ENCODE peak calls at places on chromosomes 7 and 10, in six cellular contexts. K is hepatocyte, Z is fibroblast of the aortic adventitia, Y is AG04449, V is coronary artery, B is Peyer's patch. L is an unnamed sample.

GRCh38 chr10:116538461-116538860 is 7.3 kb upstream of the PNLIP start:
- DNase-seq in K (no peak), Z (no peak), Y (no peak), V (no peak), B (no peak), L (no peak)

GRCh38 chr7:43456200-43456599 is 126.7 kb upstream of the STK17A start:
- DNase-seq in K (no peak), Z (no peak), Y (no peak), V (no peak), B (no peak), L (no peak)

GRCh38 chr10:100812978-100813377 is 67.6 kb downstream of the PAX2 start:
- DNase-seq in K (no peak), Z (no peak), Y (no peak), V (no peak), B (no peak), L (no peak)

GRCh38 chr10:10935032-10935431 is 82.6 kb upstream of the CELF2 start:
- DNase-seq in K (no peak), Z (no peak), Y (no peak), V (no peak), B (no peak), L (no peak)

GRCh38 chr7:95302976-95303375 is 21.4 kb downstream of the PON1 start:
- DNase-seq in K (no peak), Z (no peak), Y (no peak), V (no peak), B (no peak), L (no peak)

GRCh38 chr10:132834891-132835847 is 49.2 kb upstream of the NKX6-2 start:
- DNase-seq in K (no peak), Z (no peak), Y (no peak), V (peak; percentile 63), B (no peak), L (no peak)

GRCh38 chr7:142954680-142955268 is 7.4 kb downstream of the KEL start:
- DNase-seq in K (no peak), Z (no peak), Y (no peak), V (no peak), B (no peak), L (no peak)

GRCh38 chr7:20793258-20793657 is 6.6 kb upstream of the SP8 start:
- DNase-seq in K (no peak), Z (no peak), Y (no peak), V (no peak), B (no peak), L (no peak)

GRCh38 chr10:93481213-93481930 is 762 bp downstream of the MYOF start:
- DNase-seq in K (no peak), Z (no peak), Y (no peak), V (no peak), B (no peak), L (no peak)

GRCh38 chr7:70098905-70099672 is 500.8 kb downstream of the AUTS2 start:
- DNase-seq in K (no peak), Z (no peak), Y (no peak), V (no peak), B (no peak), L (no peak)

GRCh38 chr10:3486346-3487065 is 298.5 kb downstream of the KLF6 start:
- DNase-seq in K (peak; percentile 93), Z (peak; percentile 29), Y (no peak), V (no peak), B (peak; percentile 88), L (no peak)

GRCh38 chr7:97307521-97308108 is 190.1 kb downstream of the SDHAF3 start:
- DNase-seq in K (no peak), Z (no peak), Y (peak; percentile 2), V (no peak), B (no peak), L (no peak)

GRCh38 chr7:151085329-151085690 is 965 bp upstream of the AGAP3 start:
- DNase-seq in K (no peak), Z (no peak), Y (no peak), V (no peak), B (no peak), L (no peak)

GRCh38 chr10:127932521-127933270 is 25.8 kb downstream of the PTPRE start:
- DNase-seq in K (no peak), Z (no peak), Y (no peak), V (peak; percentile 61), B (no peak), L (no peak)

GRCh38 chr7:27359167-27359731 is 116.6 kb downstream of the EVX1 start:
- DNase-seq in K (no peak), Z (no peak), Y (no peak), V (no peak), B (no peak), L (no peak)

GRCh38 chr7:102978280-102978679 is 65.5 kb downstream of the LRRC17 start:
- DNase-seq in K (peak; percentile 28), Z (peak; percentile 92), Y (peak; percentile 16), V (peak; percentile 87), B (no peak), L (no peak)

GRCh38 chr10:77350711-77351119 is 286.9 kb downstream of the KCNMA1 start:
- DNase-seq in K (peak; percentile 79), Z (peak; percentile 99), Y (peak; percentile 96), V (peak; percentile 79), B (no peak), L (peak; percentile 3)

GRCh38 chr10:31940839-31941653 is 12.4 kb upstream of the ARHGAP12 start:
- DNase-seq in K (peak; percentile 83), Z (peak; percentile 89), Y (peak; percentile 79), V (no peak), B (no peak), L (no peak)

GRCh38 chr7:90599892-90600555 is 3.9 kb downstream of the CDK14 start:
- DNase-seq in K (no peak), Z (peak; percentile 62), Y (no peak), V (no peak), B (no peak), L (no peak)

GRCh38 chr7:142800103-142800502 is 29.3 kb downstream of the PRSS2 start:
- DNase-seq in K (no peak), Z (no peak), Y (no peak), V (no peak), B (no peak), L (no peak)

GRCh38 chr7:47792521-47793121 is 155.6 kb downstream of the PKD1L1 start:
- DNase-seq in K (no peak), Z (no peak), Y (no peak), V (no peak), B (no peak), L (no peak)

GRCh38 chr10:132532784-132533560 is 4.6 kb upstream of the INPP5A start:
- DNase-seq in K (no peak), Z (peak; percentile 87), Y (peak; percentile 65), V (peak; percentile 31), B (peak; percentile 20), L (no peak)

GRCh38 chr7:94247970-94248369 is 146.7 kb upstream of the COL1A2 start:
- DNase-seq in K (no peak), Z (no peak), Y (no peak), V (no peak), B (no peak), L (no peak)

GRCh38 chr7:106386958-106387357 is 102.2 kb upstream of the NAMPT start:
- DNase-seq in K (no peak), Z (no peak), Y (no peak), V (no peak), B (no peak), L (no peak)

DNA sequence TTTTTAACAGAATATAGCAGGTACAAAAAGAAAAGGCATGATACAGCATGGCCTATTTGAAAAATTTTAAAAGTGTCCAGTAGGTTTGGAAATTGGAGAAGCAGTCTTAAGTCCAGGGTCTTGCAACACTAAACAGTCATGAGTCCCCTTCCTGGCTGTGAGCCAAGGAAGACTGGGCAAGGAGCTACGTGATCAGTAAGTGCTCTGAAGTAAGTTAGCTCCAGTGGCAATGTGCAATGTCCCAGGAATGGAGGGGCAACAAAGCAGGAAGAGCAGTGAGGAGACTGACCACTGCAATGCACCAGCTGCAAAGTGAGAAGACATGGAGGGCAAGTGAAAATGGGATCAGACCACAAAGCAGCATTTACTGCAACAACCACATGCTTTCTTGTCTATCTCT is 72.9 kb upstream of the GRID1 start:
- DNase-seq in K (peak; percentile 77), Z (peak; percentile 85), Y (peak; percentile 86), V (no peak), B (no peak), L (no peak)
- TF ChIP-seq CTCF in K (no peak), Z (no peak), Y (no peak), V (no peak), B (no peak), L (no peak)

GRCh38 chr7:14902589-14902963 is at the start of gene DGKB:
- DNase-seq in K (peak; percentile 18), Z (peak; percentile 49), Y (no peak), V (no peak), B (no peak), L (no peak)
- H3K4me3 ChIP-seq in K (peak within 1 kb of the TSS; percentile 38), Z (peak within 1 kb of the TSS; percentile 58), Y (peak within 1 kb of the TSS; percentile 47), V (peak within 1 kb of the TSS; percentile 57), B (no peak within 1 kb of the TSS), L (no peak within 1 kb of the TSS)

GRCh38 chr10:113135025-113135424 is 185.0 kb downstream of the TCF7L2 start:
- DNase-seq in K (no peak), Z (no peak), Y (no peak), V (no peak), B (no peak), L (no peak)

GRCh38 chr10:113138937-113139585 is 189.0 kb downstream of the TCF7L2 start:
- DNase-seq in K (no peak), Z (no peak), Y (no peak), V (no peak), B (no peak), L (no peak)

GRCh38 chr10:113140612-113141011 is 190.6 kb downstream of the TCF7L2 start:
- DNase-seq in K (no peak), Z (no peak), Y (no peak), V (no peak), B (no peak), L (no peak)

GRCh38 chr10:113142601-113143000 is 192.6 kb downstream of the TCF7L2 start:
- DNase-seq in K (peak; percentile 37), Z (no peak), Y (no peak), V (no peak), B (no peak), L (no peak)

GRCh38 chr10:113139695-113140094 is 189.6 kb downstream of the TCF7L2 start:
- DNase-seq in K (no peak), Z (peak; percentile 63), Y (no peak), V (no peak), B (no peak), L (no peak)
- TF ChIP-seq CTCF in K (peak; percentile 44), Z (peak; percentile 63), Y (peak; percentile 40), V (peak; percentile 16), B (no peak), L (no peak)

DNA sequence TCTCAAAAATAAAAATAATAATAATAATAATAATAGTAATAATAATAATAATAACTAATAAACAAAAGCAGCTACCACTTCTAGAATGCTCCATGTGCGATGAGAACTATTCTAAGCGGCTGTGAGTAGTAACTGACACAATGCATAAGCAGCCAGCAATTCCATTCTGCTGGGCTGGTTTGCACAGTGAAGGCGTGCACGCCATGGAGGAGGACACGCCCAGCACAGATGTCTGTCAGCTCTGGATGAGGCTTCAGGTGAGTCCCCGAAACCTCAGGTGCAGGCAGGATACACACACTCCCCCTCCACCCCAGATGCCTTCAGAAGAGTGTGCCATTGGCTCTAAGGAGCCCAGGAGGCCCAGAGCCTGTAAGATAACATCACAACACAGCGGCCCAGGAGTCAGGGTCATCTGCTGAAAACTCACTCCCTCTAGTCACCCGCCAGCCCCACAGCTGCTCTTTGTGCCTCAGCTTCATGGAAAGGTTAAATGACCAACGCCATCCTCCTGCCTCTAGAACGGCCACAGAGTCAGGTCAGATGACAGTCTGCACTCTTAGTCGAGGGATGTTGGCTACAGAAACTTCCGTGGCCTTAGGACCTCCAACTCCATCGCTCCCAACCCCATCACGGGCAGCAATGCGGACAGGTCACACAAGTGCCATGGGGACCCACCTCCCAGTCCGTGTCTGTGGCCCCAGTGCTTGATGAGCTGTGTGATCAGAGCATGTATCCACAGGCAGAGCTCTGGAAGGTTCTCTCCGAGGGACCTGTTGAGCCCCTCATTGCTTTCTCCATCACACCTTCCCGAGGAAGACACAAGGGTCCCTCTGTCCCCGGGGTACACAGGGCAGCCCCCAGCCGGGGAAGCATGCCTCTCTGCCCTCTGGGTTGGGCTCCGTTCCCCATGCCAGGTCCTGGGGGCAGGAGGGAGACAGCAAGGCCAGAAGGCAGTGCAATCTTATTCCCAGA is 103.9 kb downstream of the CTBP2 start:
- DNase-seq in K (no peak), Z (no peak), Y (no peak), V (no peak), B (peak; percentile 47), L (no peak)
- H3K4me3 ChIP-seq in K (no peak overlapping the region), Z (peak overlapping the region; percentile 17), Y (no peak overlapping the region), V (peak overlapping the region; percentile 46), B (no peak overlapping the region), L (no peak overlapping the region)